ENCODE peak calls at places on chromosomes 11 and 22, in four cellular contexts. C is hippocampal formation, E is adipocyte, I is AG09309. V is an unnamed sample.

GRCh38 chr22:40215266-40215665 is 37.5 kb downstream of the TNRC6B start:
- DNase-seq in C (no peak), E (no peak), I (no peak), V (no peak)

GRCh38 chr11:102592634-102593581 is 32.2 kb downstream of the MMP20 start:
- DNase-seq in C (no peak), E (no peak), I (no peak), V (no peak)

GRCh38 chr22:28185130-28185529 is 266.1 kb upstream of the PITPNB start:
- DNase-seq in C (no peak), E (no peak), I (no peak), V (no peak)

GRCh38 chr11:12183827-12184620 is 73.6 kb downstream of the MICAL2 start:
- DNase-seq in C (no peak), E (no peak), I (no peak), V (no peak)

GRCh38 chr11:2138436-2139117 is 612 bp downstream of the IGF2 start:
- DNase-seq in C (no peak), E (peak), I (no peak), V (no peak)

GRCh38 chr11:37788141-37788877 is 1190.3 kb upstream of the RAG2 start:
- DNase-seq in C (no peak), E (peak), I (no peak), V (peak)

GRCh38 chr11:118820412-118821357 is 29.7 kb upstream of the DDX6 start:
- DNase-seq in C (peak), E (no peak), I (peak), V (no peak)

GRCh38 chr22:41564563-41564962 is 3.8 kb downstream of the CSDC2 start:
- DNase-seq in C (no peak), E (no peak), I (no peak), V (no peak)

GRCh38 chr11:1055990-1056771 is 18.5 kb upstream of the MUC2 start:
- DNase-seq in C (no peak), E (no peak), I (no peak), V (no peak)

GRCh38 chr11:125943661-125944349 is 2.0 kb upstream of the VSIG10L2 start:
- DNase-seq in C (no peak), E (no peak), I (no peak), V (no peak)

V was measured in HS-5.